ENCODE peak calls at places on chromosomes 4 and X, in four cellular contexts. Y, T, A and M are unnamed samples.

GRCh38 chr4:119189638-119190037 is 22.9 kb upstream of the USP53 start:
- DNase-seq in Y (no peak), T (no peak), A (no peak), M (no peak)

GRCh38 chr4:15376594-15376993 is 51.2 kb upstream of the C1QTNF7 start:
- DNase-seq in Y (no peak), T (no peak), A (no peak), M (no peak)

GRCh38 chr4:147361726-147362125 is 119.2 kb upstream of the EDNRA start:
- DNase-seq in Y (peak; percentile 94), T (peak; percentile 58), A (peak; percentile 61), M (no peak)

GRCh38 chr4:121927948-121928347 is 23.9 kb downstream of the TRPC3 start:
- DNase-seq in Y (no peak), T (no peak), A (no peak), M (no peak)

GRCh38 chr4:103423261-103423660 is 225.1 kb upstream of the CENPE start:
- DNase-seq in Y (no peak), T (no peak), A (no peak), M (no peak)

GRCh38 chr4:2930821-2931764 is 32.1 kb downstream of the NOP14 start:
- DNase-seq in Y (no peak), T (no peak), A (no peak), M (peak; percentile 68)

GRCh38 chr4:32962100-32962499 is 2241.9 kb downstream of the PCDH7 start:
- DNase-seq in Y (no peak), T (no peak), A (no peak), M (no peak)

GRCh38 chr4:72451349-72451748 is 117.7 kb downstream of the ADAMTS3 start:
- DNase-seq in Y (no peak), T (no peak), A (peak; percentile 23), M (no peak)

GRCh38 chr4:113607998-113608397 is 153.5 kb downstream of the CAMK2D start:
- DNase-seq in Y (no peak), T (no peak), A (no peak), M (no peak)

GRCh38 chr4:40992472-40993298 is 221.7 kb downstream of the APBB2 start:
- DNase-seq in Y (peak; percentile 86), T (peak; percentile 90), A (no peak), M (peak; percentile 63)

GRCh38 chr4:174120446-174121142 is 162.9 kb downstream of the FBXO8 start:
- DNase-seq in Y (peak; percentile 67), T (peak; percentile 35), A (peak; percentile 71), M (peak; percentile 74)

GRCh38 chr4:156169011-156169410 is 215.3 kb upstream of the CTSO start:
- DNase-seq in Y (peak; percentile 96), T (peak; percentile 98), A (peak; percentile 20), M (peak; percentile 65)

GRCh38 chrX:70253377-70254062 is 6.5 kb downstream of the P2RY4 start:
- DNase-seq in Y (no peak), T (peak; percentile 13), A (no peak), M (no peak)

GRCh38 chr4:153781717-153782416 is 7.0 kb downstream of the SFRP2 start:
- DNase-seq in Y (no peak), T (no peak), A (no peak), M (no peak)

GRCh38 chr4:141957416-141957815 is 321.0 kb downstream of the IL15 start:
- DNase-seq in Y (no peak), T (no peak), A (no peak), M (no peak)